ENCODE peak calls at places on chromosomes 11 and 22, in six cellular contexts. D is BE2C; I is CD4-positive, CD25-positive, alpha-beta regulatory T cell; E is transverse colon; W is mesendoderm; J is heart left ventricle. C is an unnamed sample. For H3K4me1 and H3K36me3, the result is how much of the 10 kb centered on the place peaks cover.

GRCh38 chr11:17014774-17015638 is 792 bp upstream of the PLEKHA7 start:
- DNase-seq in D (peak), I (peak), E (peak), W (peak), J (no peak), C (no peak)

GRCh38 chr11:18066626-18067025 is 20.6 kb upstream of the TPH1 start:
- DNase-seq in D (no peak), I (no peak), E (no peak), W (no peak), J (no peak), C (no peak)

GRCh38 chr22:44425356-44425755 is 72.7 kb downstream of the RTL6 start:
- DNase-seq in D (no peak), I (no peak), E (no peak), W (peak), J (no peak), C (no peak)

GRCh38 chr11:76602431-76602861 is 68.1 kb downstream of the LRRC32 start:
- DNase-seq in D (peak), I (no peak), E (peak), W (no peak), J (peak), C (no peak)

GRCh38 chr22:30562391-30562790 is 12.1 kb downstream of the GAL3ST1 start:
- DNase-seq in D (no peak), I (no peak), E (no peak), W (no peak), J (no peak), C (no peak)

GRCh38 chr22:44938886-44939285 is 70.9 kb downstream of the PHF21B start:
- DNase-seq in D (no peak), I (no peak), E (no peak), W (no peak), J (no peak), C (no peak)

GRCh38 chr22:28332410-28332809 is 347.2 kb downstream of the TTC28 start:
- DNase-seq in D (no peak), I (no peak), E (no peak), W (no peak), J (no peak), C (no peak)

GRCh38 chr11:44559207-44559943 is 6.1 kb upstream of the CD82 start:
- DNase-seq in D (no peak), I (peak), E (no peak), W (peak), J (no peak), C (no peak)

GRCh38 chr22:50461979-50462540 is 12.8 kb downstream of the SBF1 start:
- DNase-seq in D (no peak), I (no peak), E (no peak), W (no peak), J (no peak), C (no peak)

GRCh38 chr11:118641463-118642019 is 34.1 kb downstream of the PHLDB1 start:
- DNase-seq in D (peak), I (no peak), E (peak), W (no peak), J (no peak), C (no peak)

GRCh38 chr11:73995731-73996130 is 13.1 kb upstream of the UCP2 start:
- DNase-seq in D (no peak), I (peak), E (no peak), W (no peak), J (no peak), C (no peak)

GRCh38 chr11:65213322-65214211 is 31.8 kb downstream of the CAPN1 start:
- DNase-seq in D (no peak), I (peak), E (no peak), W (peak), J (no peak), C (no peak)

GRCh38 chr11:34840736-34841386 is 75.3 kb downstream of the APIP start:
- DNase-seq in D (peak), I (peak), E (peak), W (peak), J (no peak), C (peak)

GRCh38 chr11:35617687-35618496 is at the start of gene FJX1:
- DNase-seq in D (peak), I (peak), E (peak), W (peak), J (peak), C (peak)

GRCh38 chr22:35685731-35686130 is 31.9 kb upstream of the APOL5 start:
- DNase-seq in D (no peak), I (no peak), E (no peak), W (no peak), J (no peak), C (no peak)

GRCh38 chr11:118435233-118435892 is 929 bp upstream of the KMT2A start:
- DNase-seq in D (peak), I (peak), E (peak), W (peak), J (peak), C (peak)

GRCh38 chr11:72238040-72238450 is 5.9 kb downstream of the PHOX2A start:
- DNase-seq in D (peak), I (peak), E (peak), W (peak), J (no peak), C (peak)

GRCh38 chr11:30291331-30291730 is 31.6 kb upstream of the ARL14EP start:
- DNase-seq in D (no peak), I (no peak), E (no peak), W (no peak), J (no peak), C (no peak)

GRCh38 chr11:114133548-114134329 is 74.2 kb downstream of the ZBTB16 start:
- DNase-seq in D (no peak), I (no peak), E (peak), W (peak), J (no peak), C (no peak)
- H3K4me1 ChIP-seq in D (under half), I (under half), E (half or more), W (under half), J (half or more), C (under half)

DNA sequence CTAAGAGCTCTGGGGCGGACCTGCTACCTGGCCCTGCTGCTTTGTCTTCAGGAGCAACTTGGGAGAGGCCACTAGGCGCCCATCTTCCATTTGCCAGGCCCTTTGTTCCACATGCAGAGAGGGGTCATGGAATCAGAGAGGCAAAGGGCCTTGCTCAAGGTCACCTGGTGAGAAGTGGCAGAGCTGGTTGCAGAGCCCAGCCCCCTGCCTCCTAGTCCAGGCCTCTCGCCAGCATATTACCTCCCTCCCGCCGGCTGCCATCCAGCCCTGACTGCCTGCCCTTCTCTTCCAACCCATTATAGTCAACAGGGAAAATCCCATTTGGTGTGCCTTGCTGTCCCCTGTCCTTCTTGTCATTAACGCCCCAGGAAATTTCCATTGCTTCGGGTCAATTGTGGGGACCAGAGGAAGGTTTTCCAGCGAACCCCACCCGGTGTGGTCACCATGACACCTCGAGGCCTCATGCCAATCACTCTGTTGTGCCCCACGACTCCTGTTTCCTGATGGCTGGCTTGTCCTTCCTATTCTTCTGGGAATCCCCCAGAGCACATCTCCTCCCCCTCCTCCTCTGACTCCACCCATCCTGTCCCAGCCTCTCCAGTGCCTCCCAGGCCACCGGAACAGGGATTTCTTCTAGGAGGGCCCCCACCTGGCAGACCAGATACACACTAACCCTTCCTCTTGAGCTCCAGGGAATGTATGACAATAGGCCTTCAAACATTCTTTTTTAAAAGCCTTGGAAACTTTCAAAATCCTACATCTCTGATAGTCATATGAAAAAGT is 77.0 kb downstream of the NECTIN1 start:
- DNase-seq in D (no peak), I (no peak), E (no peak), W (peak), J (no peak), C (no peak)
- H3K36me3 ChIP-seq in D (under half), I (under half), E (under half), W (under half), J (under half), C (under half)

GRCh38 chr11:70811483-70811882 is 413.2 kb downstream of the CTTN start:
- DNase-seq in D (no peak), I (no peak), E (no peak), W (no peak), J (no peak), C (no peak)

GRCh38 chr11:70810131-70810530 is 411.8 kb downstream of the CTTN start:
- DNase-seq in D (no peak), I (no peak), E (no peak), W (no peak), J (no peak), C (no peak)

GRCh38 chr11:70813651-70814050 is 415.3 kb downstream of the CTTN start:
- DNase-seq in D (no peak), I (no peak), E (no peak), W (no peak), J (no peak), C (no peak)

GRCh38 chr11:70811915-70812314 is 413.6 kb downstream of the CTTN start:
- DNase-seq in D (no peak), I (no peak), E (no peak), W (no peak), J (no peak), C (no peak)

GRCh38 chr11:70812472-70812871 is 414.1 kb downstream of the CTTN start:
- DNase-seq in D (no peak), I (no peak), E (no peak), W (no peak), J (no peak), C (no peak)
- H3K4me1 ChIP-seq in D (under half), I (under half), E (under half), W (under half), J (under half), C (under half)

GRCh38 chr11:20113147-20113435 is 47.2 kb downstream of the DBX1 start:
- DNase-seq in D (no peak), I (no peak), E (no peak), W (no peak), J (no peak), C (no peak)
- H3K36me3 ChIP-seq in D (under half), I (under half), E (under half), W (under half), J (half or more), C (under half)

GRCh38 chr11:2732940-2733628 is 33.3 kb upstream of the KCNQ1OT1 start:
- DNase-seq in D (no peak), I (no peak), E (no peak), W (no peak), J (no peak), C (no peak)
- H3K4me1 ChIP-seq in D (under half), I (under half), E (under half), W (under half), J (under half), C (under half)

DNA sequence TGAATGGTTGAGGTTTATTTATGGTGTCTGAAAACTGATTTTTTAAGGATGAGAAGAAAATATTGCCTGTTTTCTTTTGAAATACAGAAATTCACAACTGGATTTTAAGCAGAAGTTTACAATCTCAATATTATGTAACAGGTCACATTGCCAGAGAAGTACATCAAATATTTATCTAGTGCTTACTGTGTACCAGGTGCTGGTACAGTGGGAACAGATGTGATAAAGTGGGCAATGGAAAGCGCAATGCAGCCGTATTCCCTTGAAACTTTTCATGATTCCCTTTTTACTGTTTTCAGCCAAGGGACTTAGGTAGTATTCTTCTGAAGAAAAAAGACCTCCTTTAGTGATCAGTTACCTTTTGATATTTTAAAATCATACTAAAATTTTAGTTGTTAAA is 49.6 kb downstream of the TTC17 start:
- DNase-seq in D (no peak), I (no peak), E (no peak), W (no peak), J (no peak), C (no peak)
- H3K36me3 ChIP-seq in D (under half), I (half or more), E (under half), W (under half), J (half or more), C (under half)

C was measured in lung.